ENCODE peak calls at places on chromosome 10, in seven cellular contexts. One of them, this sample, is unnamed. For H3K4me1, the result is how much of the 10 kb centered on the place peaks cover.

GRCh38 chr10:8159628-8160165 is 105.2 kb downstream of the GATA3 start:
- DNase-seq in esophagus squamous epithelium: no peak
- DNase-seq in OCI-LY7: no peak
- DNase-seq in CD4-positive, CD25-positive, alpha-beta regulatory T cell: no peak
- DNase-seq in sigmoid colon: no peak
- DNase-seq in SJCRH30: no peak
- DNase-seq in body of pancreas: no peak
- DNase-seq in this sample: peak

GRCh38 chr10:89478739-89479116 is 56.7 kb downstream of the SLC16A12 start:
- DNase-seq in esophagus squamous epithelium: no peak
- DNase-seq in OCI-LY7: no peak
- DNase-seq in CD4-positive, CD25-positive, alpha-beta regulatory T cell: no peak
- DNase-seq in sigmoid colon: no peak
- DNase-seq in SJCRH30: no peak
- DNase-seq in body of pancreas: no peak
- DNase-seq in this sample: no peak

GRCh38 chr10:89147256-89147655 is 59.9 kb downstream of the CH25H start:
- DNase-seq in esophagus squamous epithelium: no peak
- DNase-seq in OCI-LY7: no peak
- DNase-seq in CD4-positive, CD25-positive, alpha-beta regulatory T cell: no peak
- DNase-seq in sigmoid colon: no peak
- DNase-seq in SJCRH30: no peak
- DNase-seq in body of pancreas: no peak
- DNase-seq in this sample: peak

GRCh38 chr10:35219292-35219691 is 92.6 kb downstream of the CREM start:
- DNase-seq in esophagus squamous epithelium: no peak
- DNase-seq in OCI-LY7: no peak
- DNase-seq in CD4-positive, CD25-positive, alpha-beta regulatory T cell: no peak
- DNase-seq in sigmoid colon: no peak
- DNase-seq in SJCRH30: no peak
- DNase-seq in body of pancreas: no peak
- DNase-seq in this sample: no peak

GRCh38 chr10:132232553-132232949 is 45.8 kb downstream of the DPYSL4 start:
- DNase-seq in esophagus squamous epithelium: no peak
- DNase-seq in OCI-LY7: peak
- DNase-seq in CD4-positive, CD25-positive, alpha-beta regulatory T cell: no peak
- DNase-seq in sigmoid colon: no peak
- DNase-seq in SJCRH30: no peak
- DNase-seq in body of pancreas: no peak
- DNase-seq in this sample: no peak

GRCh38 chr10:122381680-122382079 is 7.2 kb downstream of the PLEKHA1 start:
- DNase-seq in esophagus squamous epithelium: no peak
- DNase-seq in OCI-LY7: no peak
- DNase-seq in CD4-positive, CD25-positive, alpha-beta regulatory T cell: no peak
- DNase-seq in sigmoid colon: no peak
- DNase-seq in SJCRH30: no peak
- DNase-seq in body of pancreas: no peak
- DNase-seq in this sample: no peak

GRCh38 chr10:61600389-61600788 is 62.3 kb upstream of the CABCOCO1 start:
- DNase-seq in esophagus squamous epithelium: no peak
- DNase-seq in OCI-LY7: no peak
- DNase-seq in CD4-positive, CD25-positive, alpha-beta regulatory T cell: no peak
- DNase-seq in sigmoid colon: no peak
- DNase-seq in SJCRH30: no peak
- DNase-seq in body of pancreas: no peak
- DNase-seq in this sample: no peak

GRCh38 chr10:22230331-22230833 is 12.6 kb upstream of the EBLN1 start:
- DNase-seq in esophagus squamous epithelium: no peak
- DNase-seq in OCI-LY7: peak
- DNase-seq in CD4-positive, CD25-positive, alpha-beta regulatory T cell: peak
- DNase-seq in sigmoid colon: no peak
- DNase-seq in SJCRH30: peak
- DNase-seq in body of pancreas: peak
- DNase-seq in this sample: peak

GRCh38 chr10:128275405-128275804 is 149.2 kb upstream of the MKI67 start:
- DNase-seq in esophagus squamous epithelium: no peak
- DNase-seq in OCI-LY7: no peak
- DNase-seq in CD4-positive, CD25-positive, alpha-beta regulatory T cell: no peak
- DNase-seq in sigmoid colon: no peak
- DNase-seq in SJCRH30: no peak
- DNase-seq in body of pancreas: no peak
- DNase-seq in this sample: no peak

GRCh38 chr10:7797582-7797981 is 9.6 kb downstream of the ATP5F1C start:
- DNase-seq in esophagus squamous epithelium: no peak
- DNase-seq in OCI-LY7: no peak
- DNase-seq in CD4-positive, CD25-positive, alpha-beta regulatory T cell: no peak
- DNase-seq in sigmoid colon: no peak
- DNase-seq in SJCRH30: peak
- DNase-seq in body of pancreas: no peak
- DNase-seq in this sample: peak

GRCh38 chr10:29841724-29842649 is 207.2 kb upstream of the SVIL start:
- DNase-seq in esophagus squamous epithelium: no peak
- DNase-seq in OCI-LY7: no peak
- DNase-seq in CD4-positive, CD25-positive, alpha-beta regulatory T cell: no peak
- DNase-seq in sigmoid colon: peak
- DNase-seq in SJCRH30: peak
- DNase-seq in body of pancreas: peak
- DNase-seq in this sample: no peak

GRCh38 chr10:79378647-79379511 is 31.6 kb downstream of the PPIF start:
- DNase-seq in esophagus squamous epithelium: no peak
- DNase-seq in OCI-LY7: no peak
- DNase-seq in CD4-positive, CD25-positive, alpha-beta regulatory T cell: no peak
- DNase-seq in sigmoid colon: peak
- DNase-seq in SJCRH30: no peak
- DNase-seq in body of pancreas: peak
- DNase-seq in this sample: no peak
- H3K27ac ChIP-seq in esophagus squamous epithelium: peak
- H3K27ac ChIP-seq in OCI-LY7: no peak
- H3K27ac ChIP-seq in CD4-positive, CD25-positive, alpha-beta regulatory T cell: no peak
- H3K27ac ChIP-seq in sigmoid colon: no peak
- H3K27ac ChIP-seq in SJCRH30: no peak
- H3K27ac ChIP-seq in body of pancreas: no peak
- H3K27ac ChIP-seq in this sample: no peak

GRCh38 chr10:71736570-71737355 is 17.2 kb upstream of the C10orf105 start:
- DNase-seq in esophagus squamous epithelium: no peak
- DNase-seq in OCI-LY7: no peak
- DNase-seq in CD4-positive, CD25-positive, alpha-beta regulatory T cell: no peak
- DNase-seq in sigmoid colon: no peak
- DNase-seq in SJCRH30: peak
- DNase-seq in body of pancreas: peak
- DNase-seq in this sample: no peak
- H3K4me1 ChIP-seq in esophagus squamous epithelium: half or more
- H3K4me1 ChIP-seq in OCI-LY7: under half
- H3K4me1 ChIP-seq in CD4-positive, CD25-positive, alpha-beta regulatory T cell: half or more
- H3K4me1 ChIP-seq in sigmoid colon: under half
- H3K4me1 ChIP-seq in SJCRH30: under half
- H3K4me1 ChIP-seq in body of pancreas: under half
- H3K4me1 ChIP-seq in this sample: under half

DNA sequence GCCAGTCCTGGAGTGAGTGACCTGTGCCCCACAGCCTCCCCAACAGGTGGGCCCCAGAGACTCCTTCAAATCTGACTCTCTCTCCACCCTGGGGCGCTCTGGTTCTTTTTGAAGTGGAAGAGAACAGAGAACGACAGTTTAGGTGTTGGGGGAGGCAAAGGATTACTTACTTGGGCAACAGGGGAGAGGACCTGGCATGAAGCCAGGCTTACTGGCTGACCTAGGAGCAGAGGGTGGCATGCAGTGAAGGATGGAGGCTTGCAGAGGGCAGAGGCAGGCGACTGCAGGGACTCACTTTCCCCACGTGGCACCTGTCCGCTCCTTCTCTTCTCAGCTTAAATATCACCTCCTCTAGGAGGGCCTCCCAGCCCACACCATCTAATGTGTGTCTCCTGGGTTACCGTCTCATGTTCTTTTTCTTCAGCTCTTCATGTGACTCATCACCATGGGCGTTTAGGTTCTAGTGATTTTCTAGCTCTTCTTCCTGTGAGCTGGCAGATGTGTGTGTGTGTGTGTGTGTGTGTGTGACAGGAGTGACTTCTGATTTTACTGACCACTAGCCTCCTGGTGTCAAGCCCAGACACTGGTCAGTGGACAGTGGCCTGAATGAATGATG is 15.5 kb downstream of the LZTS2 start:
- DNase-seq in esophagus squamous epithelium: no peak
- DNase-seq in OCI-LY7: no peak
- DNase-seq in CD4-positive, CD25-positive, alpha-beta regulatory T cell: no peak
- DNase-seq in sigmoid colon: no peak
- DNase-seq in SJCRH30: no peak
- DNase-seq in body of pancreas: peak
- DNase-seq in this sample: peak
- H3K27ac ChIP-seq in esophagus squamous epithelium: no peak
- H3K27ac ChIP-seq in OCI-LY7: no peak
- H3K27ac ChIP-seq in CD4-positive, CD25-positive, alpha-beta regulatory T cell: no peak
- H3K27ac ChIP-seq in sigmoid colon: no peak
- H3K27ac ChIP-seq in SJCRH30: no peak
- H3K27ac ChIP-seq in body of pancreas: no peak
- H3K27ac ChIP-seq in this sample: no peak

DNA sequence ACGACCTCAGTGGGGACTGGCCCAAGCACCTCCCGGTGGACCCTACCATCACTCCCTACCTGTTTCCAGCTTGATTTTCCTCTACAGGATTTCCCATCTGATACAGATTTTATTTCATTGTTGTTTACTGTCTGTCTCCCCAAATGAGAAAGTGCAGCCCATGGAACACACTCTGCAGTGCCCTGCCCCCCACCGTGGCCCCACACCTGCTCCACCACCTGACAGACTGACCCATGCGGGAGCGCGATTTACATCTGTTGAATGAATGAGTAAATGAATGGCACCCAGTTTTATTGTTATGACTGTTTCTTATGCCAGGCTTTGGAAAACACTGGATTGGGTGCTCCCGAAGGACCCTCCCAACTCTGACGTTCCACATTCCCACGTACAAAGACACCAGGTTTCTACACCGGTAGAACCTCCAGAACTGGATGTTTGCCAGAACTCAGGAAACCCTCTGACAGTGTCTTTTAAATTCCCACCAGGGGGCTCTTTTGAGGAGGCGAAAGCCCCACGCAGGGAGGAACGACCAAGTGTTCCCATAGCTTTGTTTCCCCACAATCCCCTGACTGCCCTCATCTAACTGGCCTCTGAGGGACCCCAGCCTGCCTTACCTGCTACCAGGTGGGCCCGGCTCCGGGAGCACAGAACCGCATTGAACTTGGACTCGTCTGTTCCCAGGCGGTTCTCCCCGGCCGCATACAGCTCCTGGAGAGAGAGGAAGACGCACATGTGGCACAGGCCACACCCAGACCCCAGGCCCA is 29.0 kb downstream of the PLAC9 start:
- DNase-seq in esophagus squamous epithelium: no peak
- DNase-seq in OCI-LY7: peak
- DNase-seq in CD4-positive, CD25-positive, alpha-beta regulatory T cell: no peak
- DNase-seq in sigmoid colon: no peak
- DNase-seq in SJCRH30: no peak
- DNase-seq in body of pancreas: no peak
- DNase-seq in this sample: no peak
- H3K4me1 ChIP-seq in esophagus squamous epithelium: half or more
- H3K4me1 ChIP-seq in OCI-LY7: under half
- H3K4me1 ChIP-seq in CD4-positive, CD25-positive, alpha-beta regulatory T cell: under half
- H3K4me1 ChIP-seq in sigmoid colon: under half
- H3K4me1 ChIP-seq in SJCRH30: under half
- H3K4me1 ChIP-seq in body of pancreas: under half
- H3K4me1 ChIP-seq in this sample: under half

DNA sequence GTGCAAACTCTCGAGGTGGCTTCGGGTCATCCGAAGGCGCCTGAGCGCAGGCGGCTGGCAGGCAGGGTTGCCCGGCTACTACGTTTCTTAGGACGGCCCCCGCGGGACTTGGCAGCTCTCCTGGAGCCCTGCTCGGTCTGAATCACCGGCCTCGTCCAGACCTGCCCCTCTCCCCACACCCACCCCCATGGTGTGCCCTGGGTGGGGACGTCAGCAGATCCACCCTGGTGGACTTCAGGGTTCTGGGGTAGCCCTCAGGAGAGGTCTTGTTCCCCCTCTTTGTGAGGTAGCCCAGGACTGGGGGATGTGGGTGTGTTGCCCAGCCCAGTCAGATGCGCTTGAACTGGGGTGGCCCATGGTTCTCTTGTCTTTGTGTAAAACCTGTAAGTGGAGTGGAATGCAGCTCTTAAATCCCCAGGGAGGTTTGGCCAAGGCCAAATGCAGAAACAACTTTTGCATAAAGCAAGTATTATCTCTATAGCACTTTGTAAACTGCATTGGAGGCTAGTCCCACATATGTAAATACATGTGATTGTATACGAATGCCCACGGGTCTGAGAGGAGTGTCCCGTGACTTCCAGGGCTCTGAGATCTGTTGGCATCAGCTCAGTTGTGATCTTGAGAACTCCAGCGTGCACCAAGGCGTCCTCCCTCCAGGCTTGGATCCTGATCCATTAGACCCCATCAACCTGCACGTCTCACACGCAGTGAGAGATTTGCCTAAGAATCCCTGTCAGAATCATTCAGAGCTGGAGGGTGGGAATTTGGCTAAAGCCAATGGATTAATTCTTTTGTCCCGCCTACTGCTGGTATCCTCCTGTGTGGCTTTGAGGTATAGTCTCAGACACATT is 1.8 kb downstream of the PFKFB3 start:
- DNase-seq in esophagus squamous epithelium: no peak
- DNase-seq in OCI-LY7: peak
- DNase-seq in CD4-positive, CD25-positive, alpha-beta regulatory T cell: peak
- DNase-seq in sigmoid colon: peak
- DNase-seq in SJCRH30: no peak
- DNase-seq in body of pancreas: peak
- DNase-seq in this sample: peak
- H3K27ac ChIP-seq in esophagus squamous epithelium: peak
- H3K27ac ChIP-seq in OCI-LY7: no peak
- H3K27ac ChIP-seq in CD4-positive, CD25-positive, alpha-beta regulatory T cell: no peak
- H3K27ac ChIP-seq in sigmoid colon: peak
- H3K27ac ChIP-seq in SJCRH30: no peak
- H3K27ac ChIP-seq in body of pancreas: peak
- H3K27ac ChIP-seq in this sample: peak

GRCh38 chr10:60349426-60349825 is 40.2 kb downstream of the ANK3 start:
- DNase-seq in esophagus squamous epithelium: no peak
- DNase-seq in OCI-LY7: no peak
- DNase-seq in CD4-positive, CD25-positive, alpha-beta regulatory T cell: no peak
- DNase-seq in sigmoid colon: no peak
- DNase-seq in SJCRH30: no peak
- DNase-seq in body of pancreas: no peak
- DNase-seq in this sample: no peak
- H3K4me1 ChIP-seq in esophagus squamous epithelium: under half
- H3K4me1 ChIP-seq in OCI-LY7: under half
- H3K4me1 ChIP-seq in CD4-positive, CD25-positive, alpha-beta regulatory T cell: under half
- H3K4me1 ChIP-seq in sigmoid colon: under half
- H3K4me1 ChIP-seq in SJCRH30: under half
- H3K4me1 ChIP-seq in body of pancreas: under half
- H3K4me1 ChIP-seq in this sample: under half